ENCODE peak calls at places on chromosomes 12 and 14, in eight cellular contexts. H, J, W, M, I, T, K and B are unnamed samples.

GRCh38 chr14:88189040-88189839 is 133.8 kb downstream of the KCNK10 start:
- DNase-seq in H (peak; percentile 93), J (peak; percentile 82), W (peak; percentile 76), M (peak; percentile 37), I (peak; percentile 72), T (peak; percentile 87), K (peak; percentile 9), B (peak; percentile 90)

GRCh38 chr14:101707863-101708620 is 53.5 kb upstream of the PPP2R5C start:
- DNase-seq in H (no peak), J (no peak), W (no peak), M (no peak), I (no peak), T (no peak), K (no peak), B (no peak)

GRCh38 chr12:95173392-95174251 is 43.6 kb downstream of the FGD6 start:
- DNase-seq in H (peak; percentile 95), J (peak; percentile 80), W (peak; percentile 97), M (peak; percentile 88), I (peak; percentile 73), T (peak; percentile 58), K (peak; percentile 13), B (peak; percentile 92)

GRCh38 chr12:13436696-13437391 is 240.3 kb downstream of the EMP1 start:
- DNase-seq in H (peak; percentile 75), J (peak; percentile 8), W (no peak), M (no peak), I (peak; percentile 15), T (peak; percentile 91), K (no peak), B (peak; percentile 27)

GRCh38 chr14:89549381-89550102 is 132.5 kb upstream of the FOXN3 start:
- DNase-seq in H (no peak), J (no peak), W (no peak), M (no peak), I (no peak), T (no peak), K (no peak), B (no peak)

GRCh38 chr12:125999643-126000042 is 934.4 kb downstream of the AACS start:
- DNase-seq in H (no peak), J (no peak), W (no peak), M (no peak), I (no peak), T (no peak), K (no peak), B (no peak)

GRCh38 chr14:99234366-99234765 is 37.6 kb downstream of the BCL11B start:
- DNase-seq in H (no peak), J (no peak), W (no peak), M (no peak), I (no peak), T (no peak), K (no peak), B (no peak)

GRCh38 chr12:55707841-55708694 is at the start of gene ITGA7:
- DNase-seq in H (no peak), J (peak; percentile 95), W (peak; percentile 92), M (peak; percentile 94), I (no peak), T (peak; percentile 78), K (peak; percentile 64), B (no peak)

GRCh38 chr12:102513739-102514138 is 33.4 kb upstream of the IGF1 start:
- DNase-seq in H (no peak), J (no peak), W (no peak), M (no peak), I (no peak), T (no peak), K (no peak), B (no peak)

GRCh38 chr12:41663487-41664258 is 475.6 kb downstream of the PDZRN4 start:
- DNase-seq in H (peak; percentile 6), J (peak; percentile 63), W (no peak), M (no peak), I (no peak), T (no peak), K (no peak), B (peak; percentile 27)

GRCh38 chr12:6824962-6825381 is 3.2 kb upstream of the P3H3 start:
- DNase-seq in H (peak; percentile 60), J (no peak), W (no peak), M (no peak), I (peak; percentile 45), T (no peak), K (no peak), B (peak; percentile 43)

GRCh38 chr14:24952851-24953666 is 96.9 kb downstream of the STXBP6 start:
- DNase-seq in H (no peak), J (peak; percentile 21), W (no peak), M (peak; percentile 27), I (no peak), T (no peak), K (no peak), B (no peak)

GRCh38 chr12:90925562-90925961 is 29.4 kb downstream of the CCER1 start:
- DNase-seq in H (no peak), J (no peak), W (no peak), M (no peak), I (no peak), T (no peak), K (no peak), B (no peak)

GRCh38 chr12:14256139-14256538 is 109.3 kb upstream of the ATF7IP start:
- DNase-seq in H (peak; percentile 85), J (no peak), W (no peak), M (no peak), I (no peak), T (no peak), K (no peak), B (peak; percentile 19)

GRCh38 chr14:101408077-101408831 is 153.0 kb upstream of the DIO3 start:
- DNase-seq in H (peak; percentile 15), J (no peak), W (no peak), M (no peak), I (peak; percentile 31), T (no peak), K (peak; percentile 11), B (no peak)

GRCh38 chr12:125683748-125684381 is 618.6 kb downstream of the AACS start:
- DNase-seq in H (no peak), J (peak; percentile 83), W (no peak), M (no peak), I (no peak), T (peak; percentile 20), K (no peak), B (no peak)

GRCh38 chr12:108532061-108532848 is 17.2 kb downstream of the FICD start:
- DNase-seq in H (no peak), J (no peak), W (no peak), M (no peak), I (no peak), T (no peak), K (peak; percentile 45), B (no peak)

GRCh38 chr14:70644016-70644415 is 2.3 kb downstream of the TTC9 start:
- DNase-seq in H (no peak), J (no peak), W (no peak), M (no peak), I (no peak), T (no peak), K (no peak), B (no peak)
- H3K4me3 ChIP-seq in H (no peak overlapping the region), J (no peak overlapping the region), W (no peak overlapping the region), M (no peak overlapping the region), I (no peak overlapping the region), T (no peak overlapping the region), K (no peak overlapping the region), B (no peak overlapping the region)

DNA sequence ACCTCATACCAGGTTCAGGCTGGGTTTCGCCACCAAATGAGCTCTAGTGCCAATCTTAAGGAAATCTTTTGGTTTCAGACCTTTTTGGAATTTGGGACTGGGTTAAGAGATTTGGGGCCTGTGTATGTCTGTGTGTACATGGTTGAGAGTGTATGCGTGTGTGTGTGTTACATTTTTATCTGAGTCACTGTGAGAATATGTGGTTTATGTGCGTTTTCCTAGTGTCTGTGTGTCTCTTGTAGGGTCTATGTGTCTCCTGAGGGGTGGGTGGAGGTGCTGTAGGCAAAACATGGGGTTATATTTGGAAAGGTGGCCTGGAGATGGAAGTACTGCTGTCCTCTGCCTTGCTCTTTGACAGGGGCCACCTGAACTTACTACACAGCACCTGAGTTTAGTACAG is 17.9 kb downstream of the C12orf43 start:
- DNase-seq in H (no peak), J (no peak), W (no peak), M (no peak), I (no peak), T (no peak), K (no peak), B (no peak)
- TF ChIP-seq CTCF in H (no peak), J (no peak), W (no peak), M (no peak), I (no peak), T (no peak), K (no peak), B (no peak)

DNA sequence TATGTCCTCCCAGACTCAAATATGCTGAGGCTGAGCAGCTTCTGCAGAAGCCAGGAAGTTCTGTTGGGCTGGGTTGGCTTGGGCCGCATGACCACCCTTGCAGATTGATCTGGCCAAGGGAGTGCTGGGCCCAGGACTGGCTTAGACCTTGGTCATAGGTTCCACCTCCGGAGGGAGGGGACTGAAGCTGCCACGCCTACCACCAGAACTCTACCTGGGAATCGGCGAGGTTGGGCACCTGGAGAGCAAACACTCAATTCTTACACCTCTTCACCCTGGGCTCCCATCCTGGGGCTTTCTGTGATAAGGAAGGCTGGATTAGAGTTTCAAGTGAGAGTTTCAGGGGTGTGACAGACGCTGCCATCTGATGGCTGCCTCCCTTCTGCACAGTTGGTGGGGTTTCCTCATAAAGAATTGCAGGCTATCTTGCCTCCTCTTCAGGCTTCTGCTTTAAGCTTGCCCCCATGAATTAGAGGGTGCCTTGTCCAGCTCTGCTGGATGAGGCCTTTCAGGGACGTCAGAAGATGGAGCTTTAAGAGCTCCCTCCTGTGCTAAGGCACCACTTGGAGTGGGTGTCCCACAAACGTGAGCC is 5.8 kb downstream of the SLC24A4 start:
- DNase-seq in H (no peak), J (no peak), W (no peak), M (no peak), I (no peak), T (no peak), K (no peak), B (no peak)
- H3K4me3 ChIP-seq in H (no peak overlapping the region), J (no peak overlapping the region), W (no peak overlapping the region), M (no peak overlapping the region), I (no peak overlapping the region), T (no peak overlapping the region), K (no peak overlapping the region), B (no peak overlapping the region)

DNA sequence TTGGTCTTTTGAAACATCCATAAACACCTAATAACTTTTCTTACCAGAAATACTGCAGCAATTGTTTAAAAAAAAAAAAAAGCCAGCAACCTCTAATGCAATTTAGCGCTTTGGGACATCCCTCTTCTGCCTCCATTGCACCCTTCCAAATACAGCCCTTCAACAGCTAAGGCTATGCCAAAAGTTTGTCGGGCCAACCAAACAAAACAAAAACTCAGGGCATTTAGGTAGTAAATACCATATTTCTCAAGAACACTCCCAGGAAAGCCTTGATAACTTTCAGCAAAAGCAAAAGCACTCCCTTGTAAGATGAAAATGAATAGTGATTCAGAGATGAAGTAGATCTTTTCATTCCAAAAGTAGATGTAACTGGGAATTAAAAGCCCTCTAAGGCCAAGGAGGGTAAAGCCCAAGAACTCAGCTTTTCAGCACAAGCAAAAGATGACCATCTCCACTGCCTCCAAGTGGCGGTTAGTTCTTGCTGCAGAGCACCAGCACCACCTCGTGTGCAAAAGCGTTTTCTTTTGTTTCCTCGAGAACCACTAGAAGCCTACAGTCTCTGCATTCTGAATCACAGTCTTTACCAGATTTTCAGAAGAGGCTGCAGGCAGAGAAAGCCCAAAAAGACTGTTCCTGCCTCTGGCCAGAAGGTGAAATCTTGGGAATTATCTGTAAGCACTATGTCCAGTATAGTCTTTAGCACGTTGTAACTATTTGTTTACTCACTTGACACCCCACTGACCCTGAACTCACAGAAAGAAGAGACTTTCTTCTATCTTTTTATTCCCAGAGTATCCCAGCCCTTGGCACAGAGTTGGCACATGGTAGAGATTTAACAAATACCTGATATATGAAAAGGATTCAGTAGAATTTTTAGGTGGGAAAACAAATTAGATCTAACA is 53.1 kb downstream of the SIX6 start:
- DNase-seq in H (peak; percentile 87), J (peak; percentile 79), W (peak; percentile 67), M (peak; percentile 46), I (peak; percentile 70), T (peak; percentile 57), K (peak; percentile 13), B (peak; percentile 63)
- TF ChIP-seq CTCF in H (peak; percentile 81), J (peak; percentile 74), W (peak; percentile 20), M (peak; percentile 68), I (peak; percentile 72), T (peak; percentile 87), K (peak; percentile 15), B (peak; percentile 83)